ENCODE peak calls at places on chromosomes 11 and 22, in eight cellular contexts. O, U, E, X, F, D, Y and M are unnamed samples.

GRCh38 chr11:33125025-33125424 is 36.3 kb downstream of the CSTF3 start:
- DNase-seq in O (no peak), U (no peak), E (no peak), X (no peak), F (no peak), D (no peak), Y (no peak), M (no peak)

GRCh38 chr11:113663567-113663966 is 42.5 kb downstream of the TMPRSS5 start:
- DNase-seq in O (no peak), U (no peak), E (no peak), X (no peak), F (no peak), D (no peak), Y (no peak), M (no peak)

GRCh38 chr22:48618326-48618725 is 1209.3 kb downstream of the BRD1 start:
- DNase-seq in O (no peak), U (no peak), E (no peak), X (no peak), F (no peak), D (no peak), Y (no peak), M (no peak)

GRCh38 chr11:67510023-67510345 is 2.0 kb upstream of the CDK2AP2 start:
- DNase-seq in O (no peak), U (no peak), E (no peak), X (no peak), F (no peak), D (no peak), Y (no peak), M (no peak)

GRCh38 chr11:5246772-5247478 is 2.7 kb downstream of the HBG1 start:
- DNase-seq in O (no peak), U (no peak), E (no peak), X (no peak), F (no peak), D (no peak), Y (no peak), M (no peak)

GRCh38 chr11:1963864-1964263 is 16.7 kb downstream of the MRPL23 start:
- DNase-seq in O (no peak), U (no peak), E (no peak), X (no peak), F (no peak), D (no peak), Y (peak), M (no peak)

GRCh38 chr11:8201524-8202365 is 32.9 kb upstream of the RIC3 start:
- DNase-seq in O (no peak), U (no peak), E (no peak), X (no peak), F (no peak), D (peak), Y (no peak), M (no peak)

GRCh38 chr22:29310863-29311339 is 4.5 kb downstream of the GAS2L1 start:
- DNase-seq in O (no peak), U (peak), E (peak), X (peak), F (peak), D (peak), Y (peak), M (no peak)

GRCh38 chr11:112619106-112619505 is 342.1 kb upstream of the NCAM1 start:
- DNase-seq in O (no peak), U (no peak), E (no peak), X (no peak), F (no peak), D (no peak), Y (no peak), M (no peak)

GRCh38 chr22:27573280-27573711 is 228.3 kb downstream of the MN1 start:
- DNase-seq in O (no peak), U (no peak), E (no peak), X (no peak), F (no peak), D (peak), Y (no peak), M (no peak)

GRCh38 chr22:22216450-22216959 is 28.1 kb upstream of the VPREB1 start:
- DNase-seq in O (no peak), U (no peak), E (no peak), X (no peak), F (no peak), D (no peak), Y (no peak), M (no peak)

GRCh38 chr11:40306938-40307548 is 1152.4 kb downstream of the LRRC4C start:
- DNase-seq in O (no peak), U (no peak), E (peak), X (no peak), F (no peak), D (peak), Y (no peak), M (no peak)

GRCh38 chr11:20026629-20027545 is 133.4 kb downstream of the DBX1 start:
- DNase-seq in O (no peak), U (no peak), E (no peak), X (no peak), F (no peak), D (peak), Y (no peak), M (no peak)

GRCh38 chr11:124745270-124745834 is 5.6 kb downstream of the NRGN start:
- DNase-seq in O (no peak), U (no peak), E (no peak), X (no peak), F (no peak), D (no peak), Y (no peak), M (no peak)

GRCh38 chr11:122486793-122487495 is 168.6 kb upstream of the UBASH3B start:
- DNase-seq in O (no peak), U (no peak), E (no peak), X (no peak), F (no peak), D (no peak), Y (no peak), M (no peak)

GRCh38 chr22:46684706-46685105 is 53.3 kb downstream of the CERK start:
- DNase-seq in O (no peak), U (no peak), E (no peak), X (no peak), F (no peak), D (peak), Y (no peak), M (no peak)

GRCh38 chr11:126434950-126435335 is 79.5 kb downstream of the ST3GAL4 start:
- DNase-seq in O (no peak), U (no peak), E (no peak), X (no peak), F (no peak), D (no peak), Y (no peak), M (no peak)

GRCh38 chr11:61747389-61748285 is 4.8 kb upstream of the MYRF start:
- DNase-seq in O (no peak), U (no peak), E (peak), X (peak), F (peak), D (peak), Y (peak), M (no peak)

GRCh38 chr22:28259774-28260173 is 340.7 kb upstream of the PITPNB start:
- DNase-seq in O (no peak), U (no peak), E (no peak), X (no peak), F (no peak), D (no peak), Y (no peak), M (no peak)

GRCh38 chr22:39132871-39133524 is 19.5 kb downstream of the CBX7 start:
- DNase-seq in O (no peak), U (no peak), E (no peak), X (no peak), F (no peak), D (no peak), Y (no peak), M (no peak)

GRCh38 chr22:24506802-24507438 is 11.8 kb downstream of the UPB1 start:
- DNase-seq in O (no peak), U (no peak), E (no peak), X (no peak), F (no peak), D (peak), Y (no peak), M (no peak)

GRCh38 chr11:69131644-69132300 is 24.0 kb upstream of the SMIM38 start:
- DNase-seq in O (no peak), U (no peak), E (peak), X (peak), F (no peak), D (peak), Y (peak), M (no peak)

GRCh38 chr11:109772846-109773400 is 320.3 kb upstream of the ZC3H12C start:
- DNase-seq in O (no peak), U (no peak), E (no peak), X (no peak), F (no peak), D (peak), Y (no peak), M (no peak)

GRCh38 chr22:35631597-35631996 is 14.5 kb upstream of the MB start:
- DNase-seq in O (no peak), U (no peak), E (no peak), X (no peak), F (peak), D (peak), Y (peak), M (no peak)

GRCh38 chr11:64239662-64240466 is 1.0 kb upstream of the FKBP2 start:
- DNase-seq in O (no peak), U (no peak), E (no peak), X (no peak), F (peak), D (no peak), Y (peak), M (no peak)

GRCh38 chr11:46247664-46248063 is 29.8 kb upstream of the CREB3L1 start:
- DNase-seq in O (no peak), U (no peak), E (peak), X (no peak), F (peak), D (peak), Y (no peak), M (no peak)

GRCh38 chr11:91272089-91272488 is 952.5 kb upstream of the FAT3 start:
- DNase-seq in O (no peak), U (no peak), E (no peak), X (no peak), F (no peak), D (no peak), Y (no peak), M (no peak)

GRCh38 chr11:21865541-21865940 is 327.3 kb upstream of the ANO5 start:
- DNase-seq in O (no peak), U (no peak), E (no peak), X (no peak), F (no peak), D (no peak), Y (no peak), M (no peak)

GRCh38 chr11:30255637-30256036 is 24.8 kb downstream of the FSHB start:
- DNase-seq in O (no peak), U (no peak), E (no peak), X (no peak), F (no peak), D (no peak), Y (no peak), M (no peak)